ENCODE peak calls at places on chromosome 21, in seven cellular contexts. I, O, W, L, Y, S and H are unnamed samples.

GRCh38 chr21:41631564-41632461 is 123.9 kb upstream of the TMPRSS2 start:
- DNase-seq in I (peak), O (peak), W (no peak), L (no peak), Y (peak), S (peak), H (peak)

GRCh38 chr21:42127164-42128125 is 56.3 kb downstream of the UMODL1 start:
- DNase-seq in I (no peak), O (no peak), W (no peak), L (no peak), Y (no peak), S (no peak), H (no peak)

GRCh38 chr21:26835714-26836265 is 9.4 kb downstream of the ADAMTS1 start:
- DNase-seq in I (no peak), O (peak), W (no peak), L (no peak), Y (no peak), S (no peak), H (no peak)

GRCh38 chr21:44723177-44724131 is 12.1 kb upstream of the TSPEAR start:
- DNase-seq in I (no peak), O (no peak), W (no peak), L (no peak), Y (no peak), S (no peak), H (no peak)

GRCh38 chr21:31011412-31011811 is 26.9 kb downstream of the KRTAP19-8 start:
- DNase-seq in I (no peak), O (no peak), W (no peak), L (no peak), Y (no peak), S (no peak), H (no peak)

GRCh38 chr21:35326677-35327076 is 277.6 kb upstream of the RUNX1 start:
- DNase-seq in I (no peak), O (peak), W (peak), L (no peak), Y (no peak), S (peak), H (no peak)

GRCh38 chr21:31726407-31726806 is 5.5 kb downstream of the SCAF4 start:
- DNase-seq in I (no peak), O (no peak), W (no peak), L (no peak), Y (no peak), S (no peak), H (no peak)

GRCh38 chr21:14096577-14096976 is 114.2 kb downstream of the LIPI start:
- DNase-seq in I (no peak), O (no peak), W (no peak), L (no peak), Y (no peak), S (no peak), H (no peak)

GRCh38 chr21:42395910-42396625 is at the start of gene TMPRSS3:
- DNase-seq in I (peak), O (no peak), W (no peak), L (no peak), Y (no peak), S (no peak), H (no peak)

GRCh38 chr21:35411434-35411833 is 362.3 kb upstream of the RUNX1 start:
- DNase-seq in I (no peak), O (no peak), W (no peak), L (no peak), Y (no peak), S (no peak), H (no peak)

GRCh38 chr21:41957991-41958766 is 4.4 kb upstream of the C2CD2 start:
- DNase-seq in I (peak), O (peak), W (no peak), L (no peak), Y (peak), S (peak), H (peak)

GRCh38 chr21:39316062-39316461 is 2.6 kb upstream of the BRWD1 start:
- DNase-seq in I (no peak), O (peak), W (no peak), L (no peak), Y (no peak), S (no peak), H (no peak)

GRCh38 chr21:32359719-32360260 is 33.0 kb downstream of the URB1 start:
- DNase-seq in I (no peak), O (peak), W (no peak), L (peak), Y (no peak), S (no peak), H (no peak)

GRCh38 chr21:32726742-32727477 is 903 bp downstream of the SYNJ1 start:
- DNase-seq in I (peak), O (peak), W (peak), L (peak), Y (peak), S (peak), H (no peak)

GRCh38 chr21:44971672-44971995 is 31.8 kb downstream of the SLX9 start:
- DNase-seq in I (no peak), O (no peak), W (no peak), L (no peak), Y (no peak), S (no peak), H (no peak)

GRCh38 chr21:42739061-42739931 is 85.9 kb downstream of the PDE9A start:
- DNase-seq in I (no peak), O (peak), W (no peak), L (no peak), Y (no peak), S (peak), H (peak)

GRCh38 chr21:41767606-41768370 is 936 bp upstream of the RIPK4 start:
- DNase-seq in I (peak), O (no peak), W (no peak), L (no peak), Y (no peak), S (peak), H (no peak)

GRCh38 chr21:19510653-19511052 is 1107.1 kb upstream of the TMPRSS15 start:
- DNase-seq in I (no peak), O (no peak), W (no peak), L (no peak), Y (no peak), S (no peak), H (no peak)

GRCh38 chr21:25025596-25025995 is 581.7 kb downstream of the MRPL39 start:
- DNase-seq in I (no peak), O (no peak), W (no peak), L (no peak), Y (no peak), S (no peak), H (no peak)

GRCh38 chr21:35043549-35043948 is 5.6 kb downstream of the RUNX1 start:
- DNase-seq in I (no peak), O (no peak), W (no peak), L (peak), Y (no peak), S (no peak), H (no peak)

GRCh38 chr21:40404319-40404906 is 442.5 kb downstream of the DSCAM start:
- DNase-seq in I (no peak), O (no peak), W (no peak), L (no peak), Y (peak), S (no peak), H (no peak)

GRCh38 chr21:44875341-44875740 is 1.9 kb upstream of the PTTG1IP start:
- DNase-seq in I (no peak), O (peak), W (no peak), L (peak), Y (peak), S (peak), H (no peak)

GRCh38 chr21:44677881-44678280 is 4.1 kb downstream of the KRTAP12-1 start:
- DNase-seq in I (no peak), O (no peak), W (no peak), L (no peak), Y (no peak), S (no peak), H (no peak)

GRCh38 chr21:14243877-14244276 is 27.9 kb downstream of the RBM11 start:
- DNase-seq in I (no peak), O (no peak), W (no peak), L (no peak), Y (no peak), S (no peak), H (no peak)

GRCh38 chr21:28537371-28538079 is 455.2 kb downstream of the LTN1 start:
- DNase-seq in I (no peak), O (peak), W (peak), L (no peak), Y (peak), S (peak), H (no peak)

GRCh38 chr21:45376459-45377324 is 28.3 kb upstream of the COL18A1 start:
- DNase-seq in I (no peak), O (peak), W (peak), L (no peak), Y (no peak), S (no peak), H (peak)

GRCh38 chr21:38989745-38990423 is 184.2 kb downstream of the ETS2 start:
- DNase-seq in I (peak), O (peak), W (no peak), L (no peak), Y (peak), S (peak), H (no peak)

GRCh38 chr21:36491191-36491916 is 11.4 kb upstream of the CLDN14 start:
- DNase-seq in I (peak), O (peak), W (peak), L (no peak), Y (peak), S (no peak), H (no peak)

GRCh38 chr21:17370750-17371325 is 142.0 kb upstream of the CXADR start:
- DNase-seq in I (no peak), O (no peak), W (no peak), L (no peak), Y (no peak), S (peak), H (no peak)

GRCh38 chr21:45836268-45836655 is 145.3 kb upstream of the COL6A1 start:
- DNase-seq in I (no peak), O (peak), W (no peak), L (no peak), Y (peak), S (peak), H (peak)

GRCh38 chr21:15367061-15367626 is 302.3 kb upstream of the NRIP1 start:
- DNase-seq in I (no peak), O (no peak), W (no peak), L (no peak), Y (peak), S (no peak), H (no peak)

GRCh38 chr21:14602418-14602987 is 56.4 kb upstream of the SAMSN1 start:
- DNase-seq in I (no peak), O (no peak), W (no peak), L (peak), Y (no peak), S (no peak), H (no peak)

GRCh38 chr21:43975469-43976098 is 36.5 kb upstream of the TRAPPC10 start:
- DNase-seq in I (peak), O (peak), W (no peak), L (peak), Y (peak), S (peak), H (peak)